ENCODE peak calls at places on chromosomes 12 and 14, in eight cellular contexts. O is upper lobe of right lung, X is stomach, T is A549, K is sigmoid colon, S is uterus, C is A673, Z is MM.1S. E is an unnamed sample.
A peak's percentile ranks its signal among the peaks of the same experiment; 100 is the strongest.

GRCh38 chr14:84749191-84749945 is 780.6 kb upstream of the FLRT2 start:
- DNase-seq in O (no peak), X (no peak), T (no peak), K (no peak), S (no peak), C (peak; percentile 24), Z (no peak), E (no peak)

GRCh38 chr14:20327005-20327869 is 5.8 kb downstream of the CCNB1IP1 start:
- DNase-seq in O (no peak), X (no peak), T (peak; percentile 74), K (no peak), S (peak; percentile 28), C (peak; percentile 76), Z (peak; percentile 33), E (peak; percentile 47)

GRCh38 chr12:130367003-130367402 is 29.3 kb downstream of the PIWIL1 start:
- DNase-seq in O (no peak), X (no peak), T (no peak), K (no peak), S (no peak), C (no peak), Z (no peak), E (no peak)

GRCh38 chr14:99995700-99996356 is 69.4 kb upstream of the EVL start:
- DNase-seq in O (no peak), X (peak; percentile 77), T (peak; percentile 75), K (peak; percentile 71), S (peak; percentile 44), C (peak; percentile 69), Z (peak; percentile 64), E (peak; percentile 44)

GRCh38 chr12:124774462-124775167 is 89.0 kb downstream of the SCARB1 start:
- DNase-seq in O (no peak), X (no peak), T (no peak), K (peak; percentile 84), S (peak; percentile 63), C (peak; percentile 86), Z (peak; percentile 67), E (no peak)

GRCh38 chr14:101134851-101135486 is 231.4 kb upstream of the RTL1 start:
- DNase-seq in O (no peak), X (peak; percentile 23), T (no peak), K (no peak), S (no peak), C (no peak), Z (no peak), E (no peak)

GRCh38 chr14:101960225-101960624 is 4.1 kb upstream of the DYNC1H1 start:
- DNase-seq in O (no peak), X (no peak), T (no peak), K (no peak), S (no peak), C (peak; percentile 67), Z (peak; percentile 14), E (no peak)

GRCh38 chr12:69755302-69755701 is 16.6 kb downstream of the RAB3IP start:
- DNase-seq in O (no peak), X (no peak), T (no peak), K (no peak), S (no peak), C (no peak), Z (no peak), E (no peak)

GRCh38 chr12:3351731-3352130 is 139.3 kb upstream of the PRMT8 start:
- DNase-seq in O (no peak), X (no peak), T (no peak), K (no peak), S (no peak), C (peak; percentile 25), Z (no peak), E (no peak)

GRCh38 chr12:11730299-11731041 is 81.0 kb downstream of the ETV6 start:
- DNase-seq in O (no peak), X (peak; percentile 84), T (no peak), K (no peak), S (no peak), C (no peak), Z (no peak), E (peak; percentile 32)

GRCh38 chr12:8860165-8860961 is 37.9 kb downstream of the A2ML1 start:
- DNase-seq in O (no peak), X (peak; percentile 34), T (peak; percentile 69), K (no peak), S (peak; percentile 23), C (peak; percentile 80), Z (peak; percentile 31), E (no peak)

GRCh38 chr14:68849416-68849815 is 56.5 kb upstream of the ZFP36L1 start:
- DNase-seq in O (no peak), X (no peak), T (no peak), K (no peak), S (no peak), C (no peak), Z (no peak), E (no peak)

GRCh38 chr14:33570717-33571058 is 380.2 kb downstream of the EGLN3 start:
- DNase-seq in O (no peak), X (no peak), T (no peak), K (no peak), S (no peak), C (no peak), Z (no peak), E (no peak)

DNA sequence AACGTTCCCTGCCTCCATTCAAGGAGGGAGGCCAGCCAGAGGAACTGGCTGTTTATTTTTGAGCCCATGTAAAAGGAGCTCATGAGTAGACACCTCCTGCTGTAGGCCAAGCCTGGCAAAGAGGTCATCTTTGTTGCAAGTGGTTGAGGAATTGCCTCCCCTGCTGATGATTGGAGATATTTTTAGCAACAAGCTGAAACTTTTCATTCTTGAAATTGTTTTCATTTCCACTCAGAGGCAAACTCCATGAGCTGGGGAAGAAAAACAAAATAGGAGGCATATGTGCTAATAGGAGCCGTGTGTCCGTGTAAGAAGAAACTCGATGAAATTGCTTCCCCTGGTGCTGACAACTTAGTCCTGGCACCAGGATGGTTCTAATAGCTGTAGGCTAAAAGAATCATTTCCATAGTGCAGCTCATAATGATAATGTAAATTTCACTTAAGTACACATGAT is 440.1 kb upstream of the FAR2 start:
- DNase-seq in O (no peak), X (no peak), T (no peak), K (no peak), S (no peak), C (no peak), Z (no peak), E (no peak)
- H3K27ac ChIP-seq in O (no peak overlapping the region), X (no peak overlapping the region), T (no peak overlapping the region), K (no peak overlapping the region), S (no peak overlapping the region), C (no peak overlapping the region), Z (no peak overlapping the region), E (no peak overlapping the region)

GRCh38 chr12:6288235-6288634 is 22.2 kb upstream of the PLEKHG6 start:
- DNase-seq in O (no peak), X (no peak), T (no peak), K (no peak), S (no peak), C (no peak), Z (peak; percentile 1), E (no peak)
- TF ChIP-seq CTCF in O (no peak), X (no peak), T (no peak), K (no peak), S (no peak), C (no peak), Z (no peak), E (no peak)

DNA sequence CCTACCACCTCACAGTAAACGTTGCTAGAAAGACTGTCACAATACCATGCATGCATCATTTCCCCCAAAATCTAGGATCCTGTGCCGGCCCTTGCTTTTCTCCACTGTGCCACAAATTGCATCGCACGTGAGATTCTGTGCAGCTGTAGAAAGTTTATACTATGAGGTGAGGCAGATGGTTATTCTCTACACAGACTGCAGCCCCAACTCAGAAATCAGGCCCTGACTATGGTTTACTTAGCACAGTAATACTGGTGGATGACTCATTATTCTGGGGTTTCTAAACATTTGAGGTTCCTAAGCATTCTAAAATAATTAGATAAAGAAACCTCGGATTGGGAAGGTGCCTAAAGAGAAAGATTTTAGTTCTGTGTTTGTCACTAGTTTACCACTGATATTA is 163.8 kb upstream of the CCDC198 start:
- DNase-seq in O (no peak), X (no peak), T (no peak), K (no peak), S (no peak), C (no peak), Z (no peak), E (peak; percentile 12)
- H3K27ac ChIP-seq in O (no peak overlapping the region), X (no peak overlapping the region), T (no peak overlapping the region), K (peak overlapping the region; percentile 25), S (no peak overlapping the region), C (no peak overlapping the region), Z (no peak overlapping the region), E (no peak overlapping the region)

DNA sequence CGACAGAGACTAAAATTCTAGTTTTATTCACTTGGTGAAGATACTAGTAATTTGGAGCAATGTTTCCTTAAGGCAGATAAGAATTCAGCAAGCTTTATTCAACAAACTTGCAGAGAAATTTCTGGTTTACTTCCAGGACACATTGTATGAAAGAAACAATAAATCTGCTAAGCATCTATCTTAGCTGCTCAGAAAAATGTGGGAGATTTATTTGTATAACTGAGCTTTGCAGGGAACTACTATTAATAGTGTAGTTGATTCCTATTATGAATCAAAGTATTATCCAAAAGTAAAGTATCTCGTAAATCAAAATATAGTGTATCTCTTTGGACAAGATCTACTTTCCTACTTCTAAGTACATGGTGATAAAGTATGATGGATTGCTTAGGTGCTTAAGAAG is 239.4 kb upstream of the TMTC1 start:
- DNase-seq in O (no peak), X (no peak), T (no peak), K (no peak), S (no peak), C (no peak), Z (no peak), E (no peak)
- TF ChIP-seq CTCF in O (no peak), X (no peak), T (no peak), K (no peak), S (no peak), C (no peak), Z (no peak), E (no peak)

DNA sequence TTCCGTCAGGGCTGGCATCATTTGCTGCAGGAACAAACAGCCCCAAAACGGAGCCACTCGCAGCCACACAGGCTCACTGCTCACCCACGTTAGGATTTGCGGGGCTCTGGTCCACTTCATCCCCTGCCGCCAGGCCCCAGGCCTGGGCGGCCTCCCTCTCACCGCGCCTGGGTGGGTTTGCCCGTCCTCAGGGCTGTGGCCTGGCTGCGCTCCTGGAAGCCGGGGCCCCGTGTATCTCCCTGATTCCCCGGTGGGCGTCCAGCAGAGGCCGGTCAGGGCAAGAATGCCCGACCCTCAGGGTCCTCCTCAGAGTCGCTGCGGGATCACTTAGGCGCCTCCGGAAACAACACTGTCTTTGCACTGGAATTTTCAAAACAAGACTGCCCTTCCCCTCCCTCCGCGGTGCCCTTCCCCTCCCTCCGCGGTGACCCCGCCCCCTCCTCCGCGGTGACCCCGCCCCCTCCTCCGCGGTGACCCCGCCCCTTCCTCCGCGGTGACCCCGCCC is 15.7 kb upstream of the FBRSL1 start:
- DNase-seq in O (no peak), X (no peak), T (no peak), K (no peak), S (no peak), C (no peak), Z (no peak), E (no peak)
- H3K27ac ChIP-seq in O (no peak overlapping the region), X (no peak overlapping the region), T (no peak overlapping the region), K (no peak overlapping the region), S (no peak overlapping the region), C (no peak overlapping the region), Z (no peak overlapping the region), E (no peak overlapping the region)

GRCh38 chr12:6963016-6963731 is 7.3 kb downstream of the PHB2 start:
- DNase-seq in O (peak; percentile 96), X (peak; percentile 95), T (no peak), K (peak; percentile 65), S (no peak), C (no peak), Z (no peak), E (peak; percentile 88)
- TF ChIP-seq CTCF in O (no peak), X (no peak), T (no peak), K (no peak), S (no peak), C (no peak), Z (no peak), E (no peak)

E was measured in RWPE1.